ENCODE peak calls at places on chromosome 11, in eight cellular contexts. One of them, this sample, is unnamed.

GRCh38 chr11:65078786-65079342 is 5.0 kb downstream of the CDCA5 start:
- DNase-seq in GM13976: peak
- DNase-seq in AG09309: no peak
- DNase-seq in DND-41: no peak
- DNase-seq in GM10248: no peak
- DNase-seq in AG10803: no peak
- DNase-seq in spleen: no peak
- DNase-seq in omental fat pad: no peak
- DNase-seq in this sample: no peak

GRCh38 chr11:9264381-9265210 is 554 bp downstream of the DENND5A start:
- DNase-seq in GM13976: peak
- DNase-seq in AG09309: peak
- DNase-seq in DND-41: peak
- DNase-seq in GM10248: peak
- DNase-seq in AG10803: peak
- DNase-seq in spleen: peak
- DNase-seq in omental fat pad: peak
- DNase-seq in this sample: peak

GRCh38 chr11:117075186-117075585 is 23.0 kb downstream of the SIK3 start:
- DNase-seq in GM13976: no peak
- DNase-seq in AG09309: no peak
- DNase-seq in DND-41: no peak
- DNase-seq in GM10248: no peak
- DNase-seq in AG10803: no peak
- DNase-seq in spleen: no peak
- DNase-seq in omental fat pad: no peak
- DNase-seq in this sample: no peak

GRCh38 chr11:123193742-123194141 is 1.3 kb downstream of the CLMP start:
- DNase-seq in GM13976: no peak
- DNase-seq in AG09309: no peak
- DNase-seq in DND-41: no peak
- DNase-seq in GM10248: no peak
- DNase-seq in AG10803: no peak
- DNase-seq in spleen: no peak
- DNase-seq in omental fat pad: no peak
- DNase-seq in this sample: no peak

GRCh38 chr11:35105319-35106063 is 33.5 kb upstream of the CD44 start:
- DNase-seq in GM13976: no peak
- DNase-seq in AG09309: no peak
- DNase-seq in DND-41: no peak
- DNase-seq in GM10248: no peak
- DNase-seq in AG10803: peak
- DNase-seq in spleen: no peak
- DNase-seq in omental fat pad: no peak
- DNase-seq in this sample: no peak

GRCh38 chr11:94876645-94877445 is 96.5 kb downstream of the CWC15 start:
- DNase-seq in GM13976: peak
- DNase-seq in AG09309: peak
- DNase-seq in DND-41: peak
- DNase-seq in GM10248: peak
- DNase-seq in AG10803: peak
- DNase-seq in spleen: no peak
- DNase-seq in omental fat pad: peak
- DNase-seq in this sample: peak

GRCh38 chr11:66159585-66159984 is 89.5 kb downstream of the PACS1 start:
- DNase-seq in GM13976: no peak
- DNase-seq in AG09309: no peak
- DNase-seq in DND-41: no peak
- DNase-seq in GM10248: no peak
- DNase-seq in AG10803: peak
- DNase-seq in spleen: no peak
- DNase-seq in omental fat pad: no peak
- DNase-seq in this sample: no peak

GRCh38 chr11:83070878-83071640 is 638 bp downstream of the RAB30 start:
- DNase-seq in GM13976: no peak
- DNase-seq in AG09309: no peak
- DNase-seq in DND-41: no peak
- DNase-seq in GM10248: no peak
- DNase-seq in AG10803: peak
- DNase-seq in spleen: peak
- DNase-seq in omental fat pad: no peak
- DNase-seq in this sample: no peak

GRCh38 chr11:125457814-125458343 is 38.2 kb downstream of the FEZ1 start:
- DNase-seq in GM13976: no peak
- DNase-seq in AG09309: no peak
- DNase-seq in DND-41: no peak
- DNase-seq in GM10248: no peak
- DNase-seq in AG10803: peak
- DNase-seq in spleen: no peak
- DNase-seq in omental fat pad: no peak
- DNase-seq in this sample: no peak

GRCh38 chr11:59611570-59612565 is 3.7 kb downstream of the OSBP start:
- DNase-seq in GM13976: no peak
- DNase-seq in AG09309: no peak
- DNase-seq in DND-41: no peak
- DNase-seq in GM10248: no peak
- DNase-seq in AG10803: peak
- DNase-seq in spleen: no peak
- DNase-seq in omental fat pad: no peak
- DNase-seq in this sample: no peak

GRCh38 chr11:61077936-61078335 is 24.4 kb upstream of the CD5 start:
- DNase-seq in GM13976: no peak
- DNase-seq in AG09309: no peak
- DNase-seq in DND-41: no peak
- DNase-seq in GM10248: no peak
- DNase-seq in AG10803: no peak
- DNase-seq in spleen: no peak
- DNase-seq in omental fat pad: no peak
- DNase-seq in this sample: no peak

GRCh38 chr11:43575931-43576833 is 104.4 kb upstream of the HSD17B12 start:
- DNase-seq in GM13976: no peak
- DNase-seq in AG09309: no peak
- DNase-seq in DND-41: no peak
- DNase-seq in GM10248: no peak
- DNase-seq in AG10803: no peak
- DNase-seq in spleen: no peak
- DNase-seq in omental fat pad: no peak
- DNase-seq in this sample: no peak

GRCh38 chr11:108524422-108524821 is 26.2 kb upstream of the POGLUT3 start:
- DNase-seq in GM13976: no peak
- DNase-seq in AG09309: no peak
- DNase-seq in DND-41: no peak
- DNase-seq in GM10248: no peak
- DNase-seq in AG10803: no peak
- DNase-seq in spleen: no peak
- DNase-seq in omental fat pad: no peak
- DNase-seq in this sample: no peak

GRCh38 chr11:104487035-104487775 is 323.3 kb upstream of the PDGFD start:
- DNase-seq in GM13976: no peak
- DNase-seq in AG09309: no peak
- DNase-seq in DND-41: no peak
- DNase-seq in GM10248: no peak
- DNase-seq in AG10803: no peak
- DNase-seq in spleen: no peak
- DNase-seq in omental fat pad: no peak
- DNase-seq in this sample: no peak

GRCh38 chr11:16669799-16670415 is 68.5 kb upstream of the C11orf58 start:
- DNase-seq in GM13976: no peak
- DNase-seq in AG09309: no peak
- DNase-seq in DND-41: no peak
- DNase-seq in GM10248: no peak
- DNase-seq in AG10803: no peak
- DNase-seq in spleen: no peak
- DNase-seq in omental fat pad: no peak
- DNase-seq in this sample: no peak

GRCh38 chr11:70713436-70713835 is 315.1 kb downstream of the CTTN start:
- DNase-seq in GM13976: no peak
- DNase-seq in AG09309: no peak
- DNase-seq in DND-41: no peak
- DNase-seq in GM10248: no peak
- DNase-seq in AG10803: no peak
- DNase-seq in spleen: peak
- DNase-seq in omental fat pad: no peak
- DNase-seq in this sample: no peak
- TF ChIP-seq CTCF in GM13976: no peak
- TF ChIP-seq CTCF in AG09309: no peak
- TF ChIP-seq CTCF in DND-41: no peak
- TF ChIP-seq CTCF in GM10248: no peak
- TF ChIP-seq CTCF in AG10803: no peak
- TF ChIP-seq CTCF in spleen: no peak
- TF ChIP-seq CTCF in omental fat pad: no peak
- TF ChIP-seq CTCF in this sample: no peak

DNA sequence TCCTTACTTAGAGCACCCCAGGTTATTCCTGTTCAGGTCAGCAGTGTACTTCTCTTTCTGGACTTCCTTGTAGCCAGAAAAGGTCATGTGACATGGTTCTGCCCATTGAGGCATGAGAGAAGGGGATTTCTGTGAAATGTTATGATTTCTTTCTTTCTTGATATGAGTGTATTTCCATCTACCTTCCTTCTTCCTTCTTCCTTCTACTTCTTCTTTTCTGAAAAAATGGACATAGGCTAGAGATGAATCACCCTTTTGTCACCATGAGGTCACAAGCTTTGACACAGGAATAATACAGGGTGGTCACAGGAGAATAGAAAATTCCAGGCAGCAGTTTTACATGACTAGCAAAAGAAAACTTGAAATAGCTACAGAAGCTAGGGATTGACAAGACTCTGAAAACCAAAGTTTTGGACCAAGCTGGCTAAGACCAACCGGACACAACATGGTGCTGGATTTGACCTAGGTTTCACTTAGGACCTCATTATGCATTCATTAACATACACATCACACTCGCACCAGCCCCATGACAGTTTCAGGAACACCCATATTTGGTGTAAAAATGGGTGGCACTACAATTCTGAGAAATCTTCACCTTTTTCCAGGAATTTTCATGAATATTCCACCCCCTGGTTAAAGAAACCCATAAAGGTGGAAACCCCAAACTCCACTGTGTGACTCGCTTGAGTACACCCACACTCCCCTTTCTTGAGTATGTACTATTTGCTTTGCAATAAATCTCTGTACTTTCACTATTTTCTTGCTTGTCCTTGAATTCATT is 21.2 kb upstream of the MAP6 start:
- DNase-seq in GM13976: peak
- DNase-seq in AG09309: no peak
- DNase-seq in DND-41: no peak
- DNase-seq in GM10248: peak
- DNase-seq in AG10803: no peak
- DNase-seq in spleen: no peak
- DNase-seq in omental fat pad: no peak
- DNase-seq in this sample: peak
- TF ChIP-seq CTCF in GM13976: no peak
- TF ChIP-seq CTCF in AG09309: no peak
- TF ChIP-seq CTCF in DND-41: no peak
- TF ChIP-seq CTCF in GM10248: no peak
- TF ChIP-seq CTCF in AG10803: no peak
- TF ChIP-seq CTCF in spleen: no peak
- TF ChIP-seq CTCF in omental fat pad: no peak
- TF ChIP-seq CTCF in this sample: no peak

GRCh38 chr11:46347637-46348311 is 511 bp downstream of the DGKZ start:
- DNase-seq in GM13976: no peak
- DNase-seq in AG09309: no peak
- DNase-seq in DND-41: no peak
- DNase-seq in GM10248: no peak
- DNase-seq in AG10803: no peak
- DNase-seq in spleen: peak
- DNase-seq in omental fat pad: no peak
- DNase-seq in this sample: no peak

GRCh38 chr11:46345131-46345597 is 2.1 kb upstream of the DGKZ start:
- DNase-seq in GM13976: peak
- DNase-seq in AG09309: no peak
- DNase-seq in DND-41: no peak
- DNase-seq in GM10248: peak
- DNase-seq in AG10803: no peak
- DNase-seq in spleen: peak
- DNase-seq in omental fat pad: no peak
- DNase-seq in this sample: peak

GRCh38 chr11:46348566-46348981 is 1.3 kb downstream of the DGKZ start:
- DNase-seq in GM13976: no peak
- DNase-seq in AG09309: no peak
- DNase-seq in DND-41: peak
- DNase-seq in GM10248: no peak
- DNase-seq in AG10803: no peak
- DNase-seq in spleen: no peak
- DNase-seq in omental fat pad: no peak
- DNase-seq in this sample: no peak

GRCh38 chr11:46345881-46346484 is 1.3 kb upstream of the DGKZ start:
- DNase-seq in GM13976: no peak
- DNase-seq in AG09309: no peak
- DNase-seq in DND-41: no peak
- DNase-seq in GM10248: no peak
- DNase-seq in AG10803: no peak
- DNase-seq in spleen: peak
- DNase-seq in omental fat pad: no peak
- DNase-seq in this sample: no peak

GRCh38 chr11:46346886-46347636 is at the start of gene DGKZ:
- DNase-seq in GM13976: peak
- DNase-seq in AG09309: no peak
- DNase-seq in DND-41: peak
- DNase-seq in GM10248: peak
- DNase-seq in AG10803: peak
- DNase-seq in spleen: peak
- DNase-seq in omental fat pad: peak
- DNase-seq in this sample: peak
- TF ChIP-seq CTCF in GM13976: peak
- TF ChIP-seq CTCF in AG09309: peak
- TF ChIP-seq CTCF in DND-41: peak
- TF ChIP-seq CTCF in GM10248: peak
- TF ChIP-seq CTCF in AG10803: peak
- TF ChIP-seq CTCF in spleen: peak
- TF ChIP-seq CTCF in omental fat pad: no peak
- TF ChIP-seq CTCF in this sample: peak

GRCh38 chr11:97254790-97255189 is 865.0 kb downstream of the JRKL start:
- DNase-seq in GM13976: no peak
- DNase-seq in AG09309: no peak
- DNase-seq in DND-41: no peak
- DNase-seq in GM10248: no peak
- DNase-seq in AG10803: no peak
- DNase-seq in spleen: no peak
- DNase-seq in omental fat pad: no peak
- DNase-seq in this sample: no peak

GRCh38 chr11:97259884-97260283 is 870.1 kb downstream of the JRKL start:
- DNase-seq in GM13976: no peak
- DNase-seq in AG09309: no peak
- DNase-seq in DND-41: no peak
- DNase-seq in GM10248: no peak
- DNase-seq in AG10803: no peak
- DNase-seq in spleen: no peak
- DNase-seq in omental fat pad: no peak
- DNase-seq in this sample: no peak

DNA sequence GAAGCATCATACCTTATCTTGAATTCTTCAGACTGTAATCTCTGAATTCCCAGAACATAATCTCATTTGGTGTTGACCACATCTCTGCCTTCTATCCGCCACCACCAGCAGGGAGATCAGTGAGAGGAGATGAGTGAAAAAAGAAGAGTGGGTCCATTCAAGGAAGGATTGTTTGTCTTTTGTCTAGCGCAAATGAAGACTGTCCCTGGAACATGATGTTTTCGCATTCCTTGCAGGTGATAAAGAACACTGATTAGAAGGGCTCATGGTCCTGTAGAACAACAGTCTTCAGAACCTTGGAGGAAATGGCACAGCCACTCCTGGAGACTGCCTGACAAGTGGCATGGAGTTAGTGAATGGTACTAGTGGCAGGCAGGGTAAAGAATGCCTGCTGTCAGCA is 869.6 kb downstream of the JRKL start:
- DNase-seq in GM13976: no peak
- DNase-seq in AG09309: no peak
- DNase-seq in DND-41: no peak
- DNase-seq in GM10248: no peak
- DNase-seq in AG10803: no peak
- DNase-seq in spleen: no peak
- DNase-seq in omental fat pad: no peak
- DNase-seq in this sample: no peak
- TF ChIP-seq CTCF in GM13976: no peak
- TF ChIP-seq CTCF in AG09309: no peak
- TF ChIP-seq CTCF in DND-41: no peak
- TF ChIP-seq CTCF in GM10248: no peak
- TF ChIP-seq CTCF in AG10803: no peak
- TF ChIP-seq CTCF in spleen: no peak
- TF ChIP-seq CTCF in omental fat pad: no peak
- TF ChIP-seq CTCF in this sample: no peak